ENCODE peak calls at places on chromosomes 7 and 10, in ten cellular contexts. B is T-helper 2 cell treated with Interferon-gamma antibody and Interleukin-4, amounts not matched to agents 5 μg/mL and 100 μg/mL, for 36 hours; S is HTR-8/SVneo; M is astrocyte; E is stimulated activated naive CD4-positive, alpha-beta T cell treated with Interleukin-2 at 50 U/mL for 16 hours; O is ELR; R is astrocyte of the spinal cord; U is iPS-NIHi11; G is stimulated activated CD8-positive, alpha-beta memory T cell treated with anti-CD3 and anti-CD28 coated beads, Interleukin-2, amount 100 ng/mL, for 1 hour; K is NCI-H2029 treated with DMSO at 0.1 percent for 48 hours. Y is an unnamed sample.

GRCh38 chr10:77899080-77899477 is 27.5 kb downstream of the DLG5 start:
- DNase-seq in S (peak), O (peak), K (no peak), G (no peak), R (peak), E (no peak), M (peak), U (no peak), B (no peak), Y (no peak)

GRCh38 chr7:2037301-2037804 is 195.4 kb downstream of the MAD1L1 start:
- DNase-seq in S (no peak), B (no peak), M (peak), G (no peak), O (no peak), R (no peak), U (no peak), E (no peak), K (no peak), Y (no peak)

GRCh38 chr7:39838326-39838725 is 111.7 kb upstream of the CDK13 start:
- DNase-seq in R (peak), O (peak), G (no peak), S (peak), M (peak), U (no peak), B (no peak), K (peak), E (no peak), Y (peak)

GRCh38 chr10:43048301-43049051 is 28.4 kb upstream of the RET start:
- DNase-seq in B (no peak), K (no peak), R (peak), E (no peak), O (peak), S (no peak), U (no peak), M (no peak), G (no peak), Y (no peak)

GRCh38 chr10:28995497-28995896 is 293.4 kb upstream of the LYZL1 start:
- DNase-seq in M (no peak), E (no peak), K (no peak), U (no peak), O (no peak), S (no peak), G (no peak), B (no peak), R (no peak), Y (no peak)

GRCh38 chr7:105257338-105257737 is 131.4 kb downstream of the SRPK2 start:
- DNase-seq in K (peak), S (peak), U (no peak), B (no peak), O (no peak), M (no peak), R (no peak), G (no peak), E (no peak), Y (no peak)

GRCh38 chr10:71718165-71718678 is 1.4 kb downstream of the C10orf105 start:
- DNase-seq in R (no peak), U (no peak), E (no peak), M (no peak), G (no peak), K (no peak), O (no peak), B (no peak), S (no peak), Y (no peak)

GRCh38 chr7:129370812-129371211 is 63.4 kb upstream of the STRIP2 start:
- DNase-seq in O (no peak), U (no peak), K (no peak), M (no peak), G (no peak), B (no peak), E (no peak), S (no peak), R (no peak), Y (peak)

GRCh38 chr7:125358551-125359167 is 429.0 kb upstream of the POT1 start:
- DNase-seq in M (no peak), U (no peak), R (no peak), S (no peak), K (no peak), E (no peak), B (no peak), O (peak), G (no peak), Y (no peak)

GRCh38 chr7:2289621-2290020 is 24.6 kb downstream of the SNX8 start:
- DNase-seq in B (no peak), S (no peak), M (no peak), E (no peak), R (no peak), G (no peak), O (no peak), K (no peak), U (no peak), Y (no peak)

GRCh38 chr10:110501142-110501937 is 3.6 kb downstream of the DUSP5 start:
- DNase-seq in R (peak), E (peak), O (peak), S (peak), M (peak), G (peak), K (no peak), U (peak), B (peak), Y (peak)

GRCh38 chr7:39357648-39358047 is 208.6 kb upstream of the YAE1 start:
- DNase-seq in O (peak), K (no peak), U (peak), E (no peak), R (no peak), B (no peak), G (no peak), S (no peak), M (no peak), Y (no peak)

GRCh38 chr7:80942261-80943041 is 23.6 kb upstream of the SEMA3C start:
- DNase-seq in G (no peak), U (peak), R (peak), E (no peak), O (peak), K (no peak), B (no peak), M (peak), S (peak), Y (no peak)

GRCh38 chr7:149854611-149855367 is 16.6 kb downstream of the ZNF862 start:
- DNase-seq in S (peak), G (no peak), M (peak), O (peak), E (no peak), U (peak), B (no peak), R (peak), K (peak), Y (no peak)

GRCh38 chr10:66564341-66564740 is 361.5 kb upstream of the LRRTM3 start:
- DNase-seq in E (no peak), G (no peak), O (peak), R (no peak), B (no peak), M (no peak), U (no peak), S (no peak), K (no peak), Y (no peak)

GRCh38 chr10:76311752-76312699 is 880.6 kb downstream of the LRMDA start:
- DNase-seq in E (no peak), M (no peak), S (no peak), O (peak), U (peak), K (no peak), G (no peak), R (no peak), B (no peak), Y (peak)

GRCh38 chr7:94594882-94595281 is 61.1 kb downstream of the SGCE start:
- DNase-seq in R (no peak), G (no peak), S (no peak), E (no peak), U (no peak), K (no peak), B (no peak), O (no peak), M (no peak), Y (no peak)

GRCh38 chr10:6647811-6648526 is 67.9 kb upstream of the PRKCQ start:
- DNase-seq in S (peak), E (peak), R (no peak), K (no peak), O (peak), U (peak), M (peak), G (peak), B (peak), Y (peak)

GRCh38 chr10:77737608-77738007 is 100.0 kb upstream of the KCNMA1 start:
- DNase-seq in S (peak), R (peak), U (no peak), B (no peak), G (no peak), O (peak), E (no peak), K (no peak), M (peak), Y (no peak)

GRCh38 chr7:47882635-47883034 is 65.6 kb downstream of the PKD1L1 start:
- DNase-seq in O (no peak), B (no peak), R (no peak), E (no peak), K (no peak), S (no peak), G (no peak), U (no peak), M (no peak), Y (no peak)

GRCh38 chr7:18497800-18498199 is 2.3 kb downstream of the HDAC9 start:
- DNase-seq in O (no peak), U (no peak), R (no peak), G (no peak), E (no peak), K (no peak), B (no peak), S (no peak), M (no peak), Y (no peak)

Y was measured in GM12865.